ENCODE peak calls at places on chromosomes 16 and 17, in seven cellular contexts. One of them, this sample, is unnamed.

GRCh38 chr16:23432176-23433128 is 20.5 kb downstream of the COG7 start:
- DNase-seq in cardiac muscle cell: no peak
- DNase-seq in sigmoid colon: no peak
- DNase-seq in A549: peak
- DNase-seq in lower lobe of right lung: no peak
- DNase-seq in brain microvascular endothelial cell: no peak
- DNase-seq in fibroblast of villous mesenchyme: no peak
- DNase-seq in this sample: no peak

GRCh38 chr17:45092932-45093430 is 31.9 kb downstream of the NMT1 start:
- DNase-seq in cardiac muscle cell: peak
- DNase-seq in sigmoid colon: peak
- DNase-seq in A549: peak
- DNase-seq in lower lobe of right lung: peak
- DNase-seq in brain microvascular endothelial cell: peak
- DNase-seq in fibroblast of villous mesenchyme: peak
- DNase-seq in this sample: peak

GRCh38 chr16:11619327-11619851 is 32.7 kb upstream of the LITAF start:
- DNase-seq in cardiac muscle cell: no peak
- DNase-seq in sigmoid colon: no peak
- DNase-seq in A549: no peak
- DNase-seq in lower lobe of right lung: no peak
- DNase-seq in brain microvascular endothelial cell: no peak
- DNase-seq in fibroblast of villous mesenchyme: no peak
- DNase-seq in this sample: no peak

GRCh38 chr17:77606146-77606864 is 352.2 kb upstream of the TNRC6C start:
- DNase-seq in cardiac muscle cell: no peak
- DNase-seq in sigmoid colon: peak
- DNase-seq in A549: no peak
- DNase-seq in lower lobe of right lung: no peak
- DNase-seq in brain microvascular endothelial cell: no peak
- DNase-seq in fibroblast of villous mesenchyme: no peak
- DNase-seq in this sample: no peak

GRCh38 chr17:77281904-77282367 is 141.2 kb downstream of the SEC14L1 start:
- DNase-seq in cardiac muscle cell: peak
- DNase-seq in sigmoid colon: no peak
- DNase-seq in A549: peak
- DNase-seq in lower lobe of right lung: peak
- DNase-seq in brain microvascular endothelial cell: no peak
- DNase-seq in fibroblast of villous mesenchyme: no peak
- DNase-seq in this sample: peak

GRCh38 chr17:58333396-58334207 is 5.0 kb upstream of the TSPOAP1 start:
- DNase-seq in cardiac muscle cell: no peak
- DNase-seq in sigmoid colon: no peak
- DNase-seq in A549: no peak
- DNase-seq in lower lobe of right lung: peak
- DNase-seq in brain microvascular endothelial cell: no peak
- DNase-seq in fibroblast of villous mesenchyme: no peak
- DNase-seq in this sample: no peak

GRCh38 chr17:1498233-1498632 is 5.7 kb upstream of the MYO1C start:
- DNase-seq in cardiac muscle cell: no peak
- DNase-seq in sigmoid colon: no peak
- DNase-seq in A549: no peak
- DNase-seq in lower lobe of right lung: no peak
- DNase-seq in brain microvascular endothelial cell: no peak
- DNase-seq in fibroblast of villous mesenchyme: no peak
- DNase-seq in this sample: no peak

GRCh38 chr16:80507538-80507937 is 33.3 kb upstream of the DYNLRB2 start:
- DNase-seq in cardiac muscle cell: no peak
- DNase-seq in sigmoid colon: no peak
- DNase-seq in A549: no peak
- DNase-seq in lower lobe of right lung: no peak
- DNase-seq in brain microvascular endothelial cell: no peak
- DNase-seq in fibroblast of villous mesenchyme: peak
- DNase-seq in this sample: peak

GRCh38 chr17:67574658-67575293 is 143.0 kb upstream of the NOL11 start:
- DNase-seq in cardiac muscle cell: no peak
- DNase-seq in sigmoid colon: peak
- DNase-seq in A549: no peak
- DNase-seq in lower lobe of right lung: no peak
- DNase-seq in brain microvascular endothelial cell: no peak
- DNase-seq in fibroblast of villous mesenchyme: no peak
- DNase-seq in this sample: no peak

GRCh38 chr16:5905935-5906334 is 808.3 kb upstream of the EEF2KMT start:
- DNase-seq in cardiac muscle cell: no peak
- DNase-seq in sigmoid colon: no peak
- DNase-seq in A549: no peak
- DNase-seq in lower lobe of right lung: no peak
- DNase-seq in brain microvascular endothelial cell: no peak
- DNase-seq in fibroblast of villous mesenchyme: no peak
- DNase-seq in this sample: no peak

GRCh38 chr17:80362428-80363119 is 52.4 kb upstream of the ENDOV start:
- DNase-seq in cardiac muscle cell: peak
- DNase-seq in sigmoid colon: peak
- DNase-seq in A549: no peak
- DNase-seq in lower lobe of right lung: no peak
- DNase-seq in brain microvascular endothelial cell: peak
- DNase-seq in fibroblast of villous mesenchyme: peak
- DNase-seq in this sample: no peak

GRCh38 chr16:67806428-67807147 is at the start of the genes RANBP10 and TSNAXIP1:
- DNase-seq in cardiac muscle cell: peak
- DNase-seq in sigmoid colon: peak
- DNase-seq in A549: peak
- DNase-seq in lower lobe of right lung: peak
- DNase-seq in brain microvascular endothelial cell: peak
- DNase-seq in fibroblast of villous mesenchyme: peak
- DNase-seq in this sample: peak

GRCh38 chr16:67803894-67804293 is 2.5 kb downstream of the RANBP10 start:
- DNase-seq in cardiac muscle cell: no peak
- DNase-seq in sigmoid colon: no peak
- DNase-seq in A549: no peak
- DNase-seq in lower lobe of right lung: no peak
- DNase-seq in brain microvascular endothelial cell: no peak
- DNase-seq in fibroblast of villous mesenchyme: no peak
- DNase-seq in this sample: no peak

GRCh38 chr16:67805718-67806427 is 487 bp downstream of the RANBP10 start:
- DNase-seq in cardiac muscle cell: no peak
- DNase-seq in sigmoid colon: no peak
- DNase-seq in A549: no peak
- DNase-seq in lower lobe of right lung: peak
- DNase-seq in brain microvascular endothelial cell: no peak
- DNase-seq in fibroblast of villous mesenchyme: no peak
- DNase-seq in this sample: no peak

GRCh38 chr16:67804853-67805542 is 1.4 kb downstream of the RANBP10 start:
- DNase-seq in cardiac muscle cell: no peak
- DNase-seq in sigmoid colon: no peak
- DNase-seq in A549: no peak
- DNase-seq in lower lobe of right lung: no peak
- DNase-seq in brain microvascular endothelial cell: no peak
- DNase-seq in fibroblast of villous mesenchyme: peak
- DNase-seq in this sample: no peak

DNA sequence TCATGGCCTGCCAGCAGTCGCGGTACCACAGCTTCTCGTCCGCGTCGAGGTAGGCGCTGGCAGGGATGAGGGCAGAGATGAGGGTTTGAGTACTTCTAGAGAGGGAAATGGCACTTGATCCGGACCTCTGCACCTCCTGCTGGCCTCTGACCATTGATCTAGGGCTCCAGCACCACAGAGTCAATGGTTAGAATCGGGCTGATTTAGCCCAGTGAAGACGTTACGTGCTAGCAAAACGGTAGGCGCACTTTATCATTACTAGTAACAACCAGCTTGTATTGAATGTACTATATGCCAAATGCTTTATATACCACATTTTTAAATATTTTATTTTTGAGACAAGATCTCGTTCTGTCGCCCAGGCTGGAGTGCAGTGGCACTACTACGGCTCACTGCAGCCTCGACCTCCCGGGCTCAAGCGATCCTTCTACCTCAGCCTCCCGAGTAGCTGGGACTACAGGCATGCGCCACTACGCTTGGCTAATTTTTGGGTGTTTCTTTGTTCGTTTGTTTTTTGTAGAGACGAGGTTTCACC is 526 bp downstream of the TSNAXIP1 start:
- DNase-seq in cardiac muscle cell: no peak
- DNase-seq in sigmoid colon: no peak
- DNase-seq in A549: no peak
- DNase-seq in lower lobe of right lung: no peak
- DNase-seq in brain microvascular endothelial cell: no peak
- DNase-seq in fibroblast of villous mesenchyme: no peak
- DNase-seq in this sample: no peak
- TF ChIP-seq CTCF in cardiac muscle cell: peak
- TF ChIP-seq CTCF in sigmoid colon: no peak
- TF ChIP-seq CTCF in A549: no peak
- TF ChIP-seq CTCF in lower lobe of right lung: no peak
- TF ChIP-seq CTCF in brain microvascular endothelial cell: peak
- TF ChIP-seq CTCF in fibroblast of villous mesenchyme: no peak
- TF ChIP-seq CTCF in this sample: no peak

GRCh38 chr17:413706-414440 is 61.3 kb upstream of the RPH3AL start:
- DNase-seq in cardiac muscle cell: no peak
- DNase-seq in sigmoid colon: no peak
- DNase-seq in A549: no peak
- DNase-seq in lower lobe of right lung: no peak
- DNase-seq in brain microvascular endothelial cell: no peak
- DNase-seq in fibroblast of villous mesenchyme: no peak
- DNase-seq in this sample: no peak
- H3K4me3 ChIP-seq in cardiac muscle cell: no peak
- H3K4me3 ChIP-seq in sigmoid colon: no peak
- H3K4me3 ChIP-seq in A549: no peak
- H3K4me3 ChIP-seq in lower lobe of right lung: no peak
- H3K4me3 ChIP-seq in brain microvascular endothelial cell: no peak
- H3K4me3 ChIP-seq in fibroblast of villous mesenchyme: no peak
- H3K4me3 ChIP-seq in this sample: no peak

DNA sequence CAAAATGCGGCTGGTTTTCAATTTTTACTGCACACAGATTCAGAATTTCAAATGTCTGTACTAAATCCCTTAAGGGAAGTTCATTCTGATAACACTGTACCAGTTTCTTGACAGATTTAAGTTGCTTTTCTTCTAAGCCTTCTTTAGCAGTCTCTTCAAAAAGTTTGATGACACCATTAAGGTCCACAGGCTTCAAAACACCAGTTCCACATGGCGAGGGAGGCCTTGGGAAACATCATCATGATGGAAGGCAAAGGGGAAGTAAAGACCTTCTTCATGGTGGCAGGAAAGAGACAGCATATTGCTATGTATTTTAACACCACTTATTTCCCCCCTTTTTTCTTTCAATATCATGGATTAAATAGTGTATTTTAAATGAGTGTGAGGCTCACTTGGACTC is 24.5 kb downstream of the NLRC5 start:
- DNase-seq in cardiac muscle cell: no peak
- DNase-seq in sigmoid colon: no peak
- DNase-seq in A549: no peak
- DNase-seq in lower lobe of right lung: no peak
- DNase-seq in brain microvascular endothelial cell: no peak
- DNase-seq in fibroblast of villous mesenchyme: no peak
- DNase-seq in this sample: no peak
- TF ChIP-seq CTCF in cardiac muscle cell: no peak
- TF ChIP-seq CTCF in sigmoid colon: no peak
- TF ChIP-seq CTCF in A549: no peak
- TF ChIP-seq CTCF in lower lobe of right lung: no peak
- TF ChIP-seq CTCF in brain microvascular endothelial cell: no peak
- TF ChIP-seq CTCF in fibroblast of villous mesenchyme: no peak
- TF ChIP-seq CTCF in this sample: no peak

GRCh38 chr16:56629531-56629930 is 2.9 kb upstream of the MT1M start:
- DNase-seq in cardiac muscle cell: no peak
- DNase-seq in sigmoid colon: no peak
- DNase-seq in A549: no peak
- DNase-seq in lower lobe of right lung: no peak
- DNase-seq in brain microvascular endothelial cell: no peak
- DNase-seq in fibroblast of villous mesenchyme: peak
- DNase-seq in this sample: no peak

GRCh38 chr16:56628486-56629035 is 3.0 kb downstream of the MT1E start:
- DNase-seq in cardiac muscle cell: no peak
- DNase-seq in sigmoid colon: no peak
- DNase-seq in A549: no peak
- DNase-seq in lower lobe of right lung: no peak
- DNase-seq in brain microvascular endothelial cell: no peak
- DNase-seq in fibroblast of villous mesenchyme: no peak
- DNase-seq in this sample: no peak

GRCh38 chr16:56625140-56625942 is at the start of gene MT1E:
- DNase-seq in cardiac muscle cell: peak
- DNase-seq in sigmoid colon: peak
- DNase-seq in A549: no peak
- DNase-seq in lower lobe of right lung: peak
- DNase-seq in brain microvascular endothelial cell: peak
- DNase-seq in fibroblast of villous mesenchyme: peak
- DNase-seq in this sample: peak

GRCh38 chr16:56625943-56626654 is 518 bp downstream of the MT1E start:
- DNase-seq in cardiac muscle cell: peak
- DNase-seq in sigmoid colon: peak
- DNase-seq in A549: no peak
- DNase-seq in lower lobe of right lung: no peak
- DNase-seq in brain microvascular endothelial cell: peak
- DNase-seq in fibroblast of villous mesenchyme: peak
- DNase-seq in this sample: peak

DNA sequence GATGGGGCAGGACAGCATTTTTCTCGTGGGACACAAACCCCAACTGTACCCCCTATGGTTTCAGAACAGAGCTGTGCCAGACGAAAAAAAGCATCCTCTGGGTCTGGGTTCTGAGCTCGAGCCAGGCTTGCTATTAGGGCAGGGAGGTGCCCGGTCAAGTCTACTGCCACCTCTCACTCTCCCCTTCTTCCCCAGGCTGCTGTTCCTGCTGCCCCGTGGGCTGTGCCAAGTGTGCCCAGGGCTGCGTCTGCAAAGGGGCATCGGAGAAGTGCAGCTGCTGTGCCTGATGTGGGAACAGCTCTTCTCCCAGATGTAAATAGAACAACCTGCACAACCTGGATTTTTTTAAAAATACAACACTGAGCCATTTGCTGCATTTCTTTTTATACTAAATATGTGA is 1.1 kb downstream of the MT1E start:
- DNase-seq in cardiac muscle cell: no peak
- DNase-seq in sigmoid colon: no peak
- DNase-seq in A549: no peak
- DNase-seq in lower lobe of right lung: no peak
- DNase-seq in brain microvascular endothelial cell: no peak
- DNase-seq in fibroblast of villous mesenchyme: no peak
- DNase-seq in this sample: no peak
- H3K4me3 ChIP-seq in cardiac muscle cell: no peak
- H3K4me3 ChIP-seq in sigmoid colon: peak
- H3K4me3 ChIP-seq in A549: no peak
- H3K4me3 ChIP-seq in lower lobe of right lung: peak
- H3K4me3 ChIP-seq in brain microvascular endothelial cell: peak
- H3K4me3 ChIP-seq in fibroblast of villous mesenchyme: peak
- H3K4me3 ChIP-seq in this sample: no peak

DNA sequence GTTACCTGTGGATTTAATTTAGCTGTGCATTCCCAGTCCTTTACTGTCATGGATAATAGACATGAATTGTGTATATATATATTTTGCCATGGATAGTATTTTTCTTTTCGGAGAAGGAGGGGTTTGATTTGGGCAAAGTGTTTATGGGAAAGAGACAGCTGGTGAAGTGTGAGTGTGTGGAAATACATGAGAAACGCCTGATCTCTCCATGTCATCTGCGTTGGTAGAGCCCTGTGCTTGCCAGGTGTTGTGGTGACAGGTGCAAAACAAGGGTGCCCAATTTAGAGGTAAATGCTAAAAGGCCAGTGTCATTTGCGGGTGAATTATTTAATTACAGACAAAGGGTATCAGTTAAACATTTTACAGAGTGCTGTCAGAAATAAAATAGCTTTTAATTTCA is 23.4 kb downstream of the NDEL1 start:
- DNase-seq in cardiac muscle cell: no peak
- DNase-seq in sigmoid colon: no peak
- DNase-seq in A549: no peak
- DNase-seq in lower lobe of right lung: no peak
- DNase-seq in brain microvascular endothelial cell: no peak
- DNase-seq in fibroblast of villous mesenchyme: no peak
- DNase-seq in this sample: no peak
- TF ChIP-seq CTCF in cardiac muscle cell: no peak
- TF ChIP-seq CTCF in sigmoid colon: no peak
- TF ChIP-seq CTCF in A549: no peak
- TF ChIP-seq CTCF in lower lobe of right lung: no peak
- TF ChIP-seq CTCF in brain microvascular endothelial cell: no peak
- TF ChIP-seq CTCF in fibroblast of villous mesenchyme: no peak
- TF ChIP-seq CTCF in this sample: no peak

This sample was measured in mucosa of descending colon.